ENCODE peak calls at places on chromosomes 7 and 10, in ten cellular contexts. T is CD4-positive, alpha-beta memory T cell; R is CD4-positive, CD25-positive, alpha-beta regulatory T cell; Y is psoas muscle; A is esophagus squamous epithelium; E is A549; S is prostate gland; X is SK-N-SH; J is mammary epithelial cell; Z is IMR-90. V is an unnamed sample.

GRCh38 chr7:127581716-127582115 is 3.7 kb downstream of the GCC1 start:
- DNase-seq in X (no peak), A (no peak), S (no peak), J (no peak), Y (no peak), Z (no peak), R (no peak), T (no peak), E (no peak), V (no peak)

GRCh38 chr7:90726623-90727022 is 130.5 kb downstream of the CDK14 start:
- DNase-seq in R (no peak), Y (no peak), Z (peak; percentile 78), J (peak; percentile 26), T (no peak), S (peak; percentile 29), A (no peak), E (no peak), X (no peak), V (no peak)

GRCh38 chr10:12707461-12708185 is 293.9 kb downstream of the CCDC3 start:
- DNase-seq in Y (no peak), R (no peak), Z (peak; percentile 99), E (peak; percentile 45), X (peak; percentile 53), A (no peak), J (peak; percentile 78), S (no peak), T (no peak), V (no peak)

GRCh38 chr10:47123889-47124288 is 176.1 kb upstream of the GDF10 start:
- DNase-seq in E (no peak), Y (no peak), T (no peak), A (no peak), R (no peak), X (no peak), J (no peak), Z (no peak), S (no peak), V (no peak)

GRCh38 chr7:158055726-158056510 is 531.7 kb downstream of the PTPRN2 start:
- DNase-seq in R (no peak), J (no peak), S (no peak), E (no peak), Y (no peak), X (no peak), T (no peak), Z (no peak), A (no peak), V (no peak)

GRCh38 chr10:116891208-116891607 is 41.9 kb downstream of the ENO4 start:
- DNase-seq in Z (peak; percentile 94), R (no peak), E (no peak), X (peak; percentile 74), T (no peak), A (no peak), J (peak; percentile 80), Y (no peak), S (peak; percentile 10), V (no peak)

GRCh38 chr7:129213828-129214227 is 11.0 kb upstream of the AHCYL2 start:
- DNase-seq in Y (no peak), E (no peak), J (peak; percentile 45), S (no peak), T (no peak), X (peak; percentile 81), R (no peak), Z (no peak), A (no peak), V (no peak)

GRCh38 chr10:110354322-110354766 is 49.6 kb upstream of the SMNDC1 start:
- DNase-seq in S (peak; percentile 53), X (peak; percentile 74), J (peak; percentile 87), R (peak; percentile 49), A (peak; percentile 11), T (peak; percentile 71), Z (peak; percentile 90), Y (peak; percentile 78), E (peak; percentile 69), V (peak; percentile 59)

GRCh38 chr7:112481337-112481736 is 546 bp downstream of the LSMEM1 start:
- DNase-seq in E (no peak), Z (no peak), X (no peak), A (no peak), T (no peak), R (no peak), Y (no peak), J (no peak), S (no peak), V (no peak)

GRCh38 chr10:6917125-6917524 is 337.0 kb upstream of the PRKCQ start:
- DNase-seq in J (no peak), Z (no peak), T (no peak), A (no peak), X (no peak), Y (no peak), R (no peak), E (no peak), S (no peak), V (no peak)

GRCh38 chr7:127258111-127258510 is 5.4 kb upstream of the GRM8 start:
- DNase-seq in Z (no peak), T (no peak), A (no peak), X (no peak), S (no peak), Y (no peak), J (no peak), R (no peak), E (no peak), V (no peak)

GRCh38 chr7:98772242-98772603 is 97.6 kb downstream of the TMEM130 start:
- DNase-seq in E (no peak), S (no peak), Z (no peak), X (no peak), J (no peak), Y (no peak), R (no peak), T (no peak), A (no peak), V (no peak)

GRCh38 chr7:63080406-63080805 is 918.2 kb upstream of the ZNF722 start:
- DNase-seq in A (no peak), E (no peak), S (no peak), X (no peak), R (no peak), Z (no peak), Y (no peak), T (no peak), J (no peak), V (no peak)

GRCh38 chr7:63077841-63078240 is 920.8 kb upstream of the ZNF722 start:
- DNase-seq in R (no peak), X (no peak), Z (no peak), S (no peak), E (no peak), T (no peak), A (no peak), Y (no peak), J (no peak), V (no peak)

GRCh38 chr7:63080831-63081230 is 917.8 kb upstream of the ZNF722 start:
- DNase-seq in Y (no peak), T (no peak), X (no peak), A (no peak), R (no peak), E (no peak), S (no peak), J (no peak), Z (no peak), V (no peak)
- H3K9me3 ChIP-seq in Y (peaks cover 8% of the 10 kb centered on the region), T (peaks cover 3% of the 10 kb centered on the region), X (peaks cover 14% of the 10 kb centered on the region), A (no peaks in the 10 kb centered on the region), R (peaks cover 19% of the 10 kb centered on the region), E (peaks cover 21% of the 10 kb centered on the region), S (no peaks in the 10 kb centered on the region), J (peaks cover 49% of the 10 kb centered on the region), Z (peaks cover 37% of the 10 kb centered on the region), V (no peaks in the 10 kb centered on the region)

DNA sequence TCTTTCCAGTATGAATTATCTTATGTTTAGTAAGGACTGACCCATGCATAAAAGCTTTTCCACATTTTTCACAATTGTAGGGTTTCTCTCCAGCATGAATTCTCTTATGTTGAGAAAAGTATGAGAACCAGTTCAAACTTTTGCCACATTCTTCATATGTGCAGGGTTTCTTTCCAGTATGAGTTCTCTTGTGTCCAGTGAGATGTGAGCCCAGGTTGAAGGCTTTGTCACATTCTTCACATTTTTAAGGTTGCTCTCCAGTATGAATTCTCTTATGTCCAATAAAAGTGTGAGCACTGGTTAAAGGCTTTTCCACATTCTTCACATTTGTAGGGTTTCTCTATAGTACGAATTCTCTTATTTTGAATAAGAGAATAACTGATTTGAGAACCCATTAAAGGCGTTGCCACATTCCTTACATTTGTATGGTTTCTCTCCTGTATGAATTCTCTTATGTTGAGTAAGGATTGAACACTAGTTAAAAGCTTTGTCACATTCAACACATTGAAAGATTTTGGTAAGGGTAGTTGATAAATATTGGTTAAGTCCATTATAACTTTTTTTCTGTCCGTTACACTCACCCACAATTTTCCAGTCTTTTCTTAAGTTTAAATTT is 911.0 kb upstream of the ZNF722 start:
- DNase-seq in R (no peak), Z (no peak), Y (no peak), T (no peak), J (no peak), X (no peak), S (no peak), A (no peak), E (no peak), V (no peak)
- H3K9me3 ChIP-seq in R (peaks cover 31% of the 10 kb centered on the region), Z (peaks cover 18% of the 10 kb centered on the region), Y (peaks cover 67% of the 10 kb centered on the region), T (peaks cover 7% of the 10 kb centered on the region), J (peaks cover 37% of the 10 kb centered on the region), X (peaks cover 31% of the 10 kb centered on the region), S (no peaks in the 10 kb centered on the region), A (no peaks in the 10 kb centered on the region), E (peaks cover 39% of the 10 kb centered on the region), V (no peaks in the 10 kb centered on the region)

GRCh38 chr7:106634958-106635357 is 26.0 kb downstream of the CCDC71L start:
- DNase-seq in Y (no peak), X (no peak), J (no peak), E (no peak), A (no peak), Z (no peak), T (no peak), R (no peak), S (no peak), V (no peak)

GRCh38 chr7:106630648-106631047 is 30.3 kb downstream of the CCDC71L start:
- DNase-seq in J (no peak), Y (no peak), Z (no peak), E (no peak), A (no peak), X (no peak), S (no peak), R (no peak), T (no peak), V (no peak)

GRCh38 chr7:106639476-106640334 is 21.3 kb downstream of the CCDC71L start:
- DNase-seq in S (no peak), Y (no peak), R (no peak), X (no peak), E (no peak), T (no peak), A (no peak), J (no peak), Z (no peak), V (no peak)

GRCh38 chr7:106640368-106641141 is 20.4 kb downstream of the CCDC71L start:
- DNase-seq in Y (no peak), E (no peak), Z (peak; percentile 81), J (peak; percentile 79), A (no peak), X (no peak), T (no peak), S (no peak), R (no peak), V (no peak)

GRCh38 chr7:106635411-106635810 is 25.5 kb downstream of the CCDC71L start:
- DNase-seq in J (no peak), X (no peak), Z (no peak), Y (no peak), A (no peak), S (no peak), T (no peak), E (no peak), R (no peak), V (no peak)
- H3K9me3 ChIP-seq in J (no peaks in the 10 kb centered on the region), X (no peaks in the 10 kb centered on the region), Z (no peaks in the 10 kb centered on the region), Y (no peaks in the 10 kb centered on the region), A (no peaks in the 10 kb centered on the region), S (no peaks in the 10 kb centered on the region), T (no peaks in the 10 kb centered on the region), E (peaks cover 13% of the 10 kb centered on the region), R (no peaks in the 10 kb centered on the region), V (no peaks in the 10 kb centered on the region)

GRCh38 chr10:100728928-100729876 is 16.2 kb upstream of the PAX2 start:
- DNase-seq in X (peak; percentile 83), A (no peak), R (no peak), T (no peak), E (peak; percentile 90), Y (no peak), S (no peak), Z (peak; percentile 13), J (no peak), V (no peak)
- H3K9me3 ChIP-seq in X (no peaks in the 10 kb centered on the region), A (no peaks in the 10 kb centered on the region), R (no peaks in the 10 kb centered on the region), T (no peaks in the 10 kb centered on the region), E (no peaks in the 10 kb centered on the region), Y (no peaks in the 10 kb centered on the region), S (no peaks in the 10 kb centered on the region), Z (no peaks in the 10 kb centered on the region), J (no peaks in the 10 kb centered on the region), V (no peaks in the 10 kb centered on the region)

V was measured in naive thymus-derived CD4-positive, alpha-beta T cell.